ENCODE peak calls at places on chromosome 4, in seven cellular contexts. U is left ventricle myocardium superior, Q is activated T-cell treated with anti-CD3 and anti-CD28 coated beads for 48 hours, F is GM04504, R is cardiac fibroblast, I is NAMALWA, E is GM03348. P is an unnamed sample.

GRCh38 chr4:157217708-157218107 is 2.8 kb upstream of the GRIA2 start:
- DNase-seq in E (peak), U (no peak), F (no peak), Q (no peak), R (peak), I (peak), P (peak)

GRCh38 chr4:65071532-65071931 is 598.8 kb downstream of the EPHA5 start:
- DNase-seq in I (no peak), R (peak), Q (no peak), E (no peak), U (no peak), F (no peak), P (no peak)

GRCh38 chr4:169337510-169337909 is 66.8 kb upstream of the SH3RF1 start:
- DNase-seq in F (peak), E (peak), U (no peak), R (peak), I (no peak), Q (no peak), P (peak)

GRCh38 chr4:95087657-95088455 is 330.1 kb downstream of the BMPR1B start:
- DNase-seq in U (no peak), R (peak), F (no peak), Q (no peak), I (no peak), E (no peak), P (peak)

GRCh38 chr4:112109455-112110425 is 35.5 kb upstream of the FAM241A start:
- DNase-seq in F (no peak), Q (no peak), U (no peak), E (no peak), I (peak), R (peak), P (peak)

GRCh38 chr4:173182403-173182802 is 13.8 kb downstream of the GALNT7 start:
- DNase-seq in I (no peak), R (peak), Q (no peak), E (peak), F (peak), U (no peak), P (peak)

GRCh38 chr4:26912810-26913209 is 52.2 kb downstream of the STIM2 start:
- DNase-seq in I (no peak), E (no peak), Q (no peak), R (no peak), U (no peak), F (no peak), P (no peak)

GRCh38 chr4:62159306-62159705 is 959.2 kb downstream of the ADGRL3 start:
- DNase-seq in E (no peak), F (no peak), Q (no peak), I (no peak), U (no peak), R (no peak), P (no peak)

GRCh38 chr4:151888367-151888866 is 127.6 kb upstream of the GATB start:
- DNase-seq in U (no peak), Q (no peak), F (no peak), E (no peak), I (no peak), R (no peak), P (no peak)

GRCh38 chr4:106569151-106570029 is 200.8 kb upstream of the GIMD1 start:
- DNase-seq in U (no peak), Q (no peak), F (no peak), R (peak), E (peak), I (no peak), P (peak)

GRCh38 chr4:26197018-26197779 is 123.6 kb upstream of the RBPJ start:
- DNase-seq in F (peak), R (peak), U (no peak), E (peak), Q (peak), I (no peak), P (peak)

GRCh38 chr4:163404080-163404479 is 60.4 kb downstream of the NPY5R start:
- DNase-seq in I (no peak), Q (no peak), R (no peak), U (no peak), F (no peak), E (no peak), P (no peak)

GRCh38 chr4:189092596-189092995 is 848.1 kb upstream of the FRG1 start:
- DNase-seq in I (peak), R (peak), Q (no peak), U (no peak), F (no peak), E (peak), P (peak)

GRCh38 chr4:102824398-102824797 is 3.0 kb downstream of the UBE2D3 start:
- DNase-seq in R (no peak), Q (no peak), E (no peak), U (no peak), I (no peak), F (no peak), P (peak)

GRCh38 chr4:985123-985830 is 1.6 kb upstream of the IDUA start:
- DNase-seq in U (peak), E (peak), I (peak), R (peak), F (no peak), Q (peak), P (no peak)

GRCh38 chr4:24771241-24771640 is 24.1 kb upstream of the SOD3 start:
- DNase-seq in R (no peak), U (no peak), E (no peak), I (no peak), F (peak), Q (no peak), P (no peak)

GRCh38 chr4:77899607-77900006 is 37.0 kb downstream of the MRPL1 start:
- DNase-seq in U (no peak), F (no peak), Q (no peak), I (no peak), E (no peak), R (no peak), P (no peak)

GRCh38 chr4:186936496-186937375 is 213.1 kb upstream of the FAT1 start:
- DNase-seq in E (peak), R (peak), F (peak), Q (no peak), U (no peak), I (no peak), P (peak)

GRCh38 chr4:110165382-110166285 is 32.8 kb downstream of the ELOVL6 start:
- DNase-seq in Q (peak), E (peak), U (no peak), R (peak), I (peak), F (peak), P (peak)

GRCh38 chr4:128519163-128519810 is 231.7 kb upstream of the PGRMC2 start:
- DNase-seq in Q (no peak), R (peak), F (no peak), E (no peak), U (peak), I (no peak), P (no peak)

GRCh38 chr4:5204781-5205180 is 153.5 kb downstream of the STK32B start:
- DNase-seq in F (no peak), Q (no peak), R (peak), U (no peak), I (no peak), E (peak), P (peak)

GRCh38 chr4:16384496-16384895 is 158.2 kb upstream of the TAPT1 start:
- DNase-seq in E (no peak), I (no peak), U (no peak), F (no peak), Q (no peak), R (no peak), P (no peak)

GRCh38 chr4:53361451-53361850 is 4.4 kb downstream of the SCFD2 start:
- DNase-seq in R (peak), Q (no peak), I (no peak), E (no peak), F (no peak), U (no peak), P (peak)

GRCh38 chr4:182530451-182530850 is 287.2 kb downstream of the TENM3 start:
- DNase-seq in Q (no peak), F (no peak), E (no peak), I (no peak), R (no peak), U (no peak), P (no peak)

GRCh38 chr4:143581331-143581961 is 67.9 kb downstream of the SMARCA5 start:
- DNase-seq in Q (no peak), F (no peak), I (no peak), R (no peak), U (no peak), E (no peak), P (no peak)

GRCh38 chr4:8205749-8206611 is 6.9 kb downstream of the SH3TC1 start:
- DNase-seq in Q (no peak), U (no peak), E (no peak), R (no peak), F (no peak), I (peak), P (no peak)

GRCh38 chr4:64340243-64341110 is 68.8 kb downstream of the TECRL start:
- DNase-seq in Q (no peak), E (no peak), I (no peak), R (no peak), U (peak), F (no peak), P (no peak)